ENCODE peak calls at places on chromosome 11, in six cellular contexts. One of them, this sample, is unnamed.

GRCh38 chr11:108431997-108432396 is 35.3 kb downstream of the C11orf65 start:
- DNase-seq in neural progenitor cell: no peak
- DNase-seq in OCI-M1: no peak
- DNase-seq in lung: no peak
- DNase-seq in thyroid gland: no peak
- DNase-seq in KBM-7: no peak
- DNase-seq in this sample: no peak

GRCh38 chr11:92657226-92657625 is 312.2 kb upstream of the MTNR1B start:
- DNase-seq in KBM-7: no peak
- DNase-seq in neural progenitor cell: no peak
- DNase-seq in thyroid gland: no peak
- DNase-seq in lung: no peak
- DNase-seq in OCI-M1: no peak
- DNase-seq in this sample: no peak

GRCh38 chr11:127965947-127966668 is 621.2 kb downstream of the ETS1 start:
- DNase-seq in lung: no peak
- DNase-seq in OCI-M1: peak
- DNase-seq in thyroid gland: no peak
- DNase-seq in KBM-7: no peak
- DNase-seq in neural progenitor cell: peak
- DNase-seq in this sample: no peak

GRCh38 chr11:69252494-69252845 is 41.5 kb upstream of the MYEOV start:
- DNase-seq in KBM-7: no peak
- DNase-seq in OCI-M1: no peak
- DNase-seq in thyroid gland: no peak
- DNase-seq in neural progenitor cell: no peak
- DNase-seq in lung: no peak
- DNase-seq in this sample: no peak

GRCh38 chr11:13028322-13028721 is 19.2 kb downstream of the RASSF10 start:
- DNase-seq in OCI-M1: no peak
- DNase-seq in thyroid gland: no peak
- DNase-seq in KBM-7: no peak
- DNase-seq in lung: no peak
- DNase-seq in neural progenitor cell: no peak
- DNase-seq in this sample: no peak

GRCh38 chr11:110573411-110573810 is 138.8 kb downstream of the ARHGAP20 start:
- DNase-seq in thyroid gland: no peak
- DNase-seq in KBM-7: no peak
- DNase-seq in OCI-M1: no peak
- DNase-seq in lung: no peak
- DNase-seq in neural progenitor cell: no peak
- DNase-seq in this sample: no peak

GRCh38 chr11:83249972-83250593 is 36.1 kb downstream of the CCDC90B start:
- DNase-seq in OCI-M1: peak
- DNase-seq in neural progenitor cell: peak
- DNase-seq in KBM-7: peak
- DNase-seq in lung: no peak
- DNase-seq in thyroid gland: no peak
- DNase-seq in this sample: no peak

GRCh38 chr11:126756416-126756815 is 244.2 kb downstream of the KIRREL3 start:
- DNase-seq in OCI-M1: no peak
- DNase-seq in neural progenitor cell: no peak
- DNase-seq in lung: no peak
- DNase-seq in KBM-7: no peak
- DNase-seq in thyroid gland: no peak
- DNase-seq in this sample: no peak

GRCh38 chr11:116357769-116358544 is 414.8 kb downstream of the BUD13 start:
- DNase-seq in OCI-M1: no peak
- DNase-seq in lung: no peak
- DNase-seq in thyroid gland: peak
- DNase-seq in neural progenitor cell: peak
- DNase-seq in KBM-7: no peak
- DNase-seq in this sample: no peak

GRCh38 chr11:10743354-10744035 is 7.6 kb upstream of the CTR9 start:
- DNase-seq in lung: no peak
- DNase-seq in thyroid gland: no peak
- DNase-seq in neural progenitor cell: no peak
- DNase-seq in KBM-7: peak
- DNase-seq in OCI-M1: peak
- DNase-seq in this sample: no peak

GRCh38 chr11:32870676-32871075 is 21.9 kb upstream of the QSER1 start:
- DNase-seq in thyroid gland: peak
- DNase-seq in KBM-7: peak
- DNase-seq in neural progenitor cell: peak
- DNase-seq in OCI-M1: peak
- DNase-seq in lung: no peak
- DNase-seq in this sample: no peak

GRCh38 chr11:111586305-111586915 is 15.8 kb upstream of the SIK2 start:
- DNase-seq in lung: no peak
- DNase-seq in KBM-7: peak
- DNase-seq in OCI-M1: peak
- DNase-seq in neural progenitor cell: peak
- DNase-seq in thyroid gland: no peak
- DNase-seq in this sample: no peak

GRCh38 chr11:36312593-36312990 is 16.5 kb downstream of the PRR5L start:
- DNase-seq in thyroid gland: no peak
- DNase-seq in neural progenitor cell: no peak
- DNase-seq in OCI-M1: no peak
- DNase-seq in lung: no peak
- DNase-seq in KBM-7: peak
- DNase-seq in this sample: no peak

GRCh38 chr11:104105155-104105554 is 58.8 kb downstream of the PDGFD start:
- DNase-seq in lung: no peak
- DNase-seq in KBM-7: no peak
- DNase-seq in thyroid gland: no peak
- DNase-seq in neural progenitor cell: no peak
- DNase-seq in OCI-M1: no peak
- DNase-seq in this sample: no peak

GRCh38 chr11:83336993-83337392 is 50.8 kb upstream of the CCDC90B start:
- DNase-seq in neural progenitor cell: no peak
- DNase-seq in OCI-M1: no peak
- DNase-seq in thyroid gland: no peak
- DNase-seq in lung: no peak
- DNase-seq in KBM-7: no peak
- DNase-seq in this sample: no peak

GRCh38 chr11:44623716-44624491 is 58.4 kb downstream of the CD82 start:
- DNase-seq in thyroid gland: no peak
- DNase-seq in lung: peak
- DNase-seq in neural progenitor cell: no peak
- DNase-seq in KBM-7: no peak
- DNase-seq in OCI-M1: no peak
- DNase-seq in this sample: peak

GRCh38 chr11:66505276-66505816 is 5.1 kb upstream of the BBS1 start:
- DNase-seq in neural progenitor cell: no peak
- DNase-seq in lung: no peak
- DNase-seq in OCI-M1: no peak
- DNase-seq in KBM-7: no peak
- DNase-seq in thyroid gland: no peak
- DNase-seq in this sample: no peak

GRCh38 chr11:119700030-119700429 is 29.0 kb downstream of the NECTIN1 start:
- DNase-seq in OCI-M1: no peak
- DNase-seq in KBM-7: no peak
- DNase-seq in thyroid gland: no peak
- DNase-seq in lung: no peak
- DNase-seq in neural progenitor cell: no peak
- DNase-seq in this sample: peak

GRCh38 chr11:12560861-12561260 is 113.4 kb upstream of the TEAD1 start:
- DNase-seq in thyroid gland: no peak
- DNase-seq in lung: no peak
- DNase-seq in neural progenitor cell: no peak
- DNase-seq in KBM-7: no peak
- DNase-seq in OCI-M1: no peak
- DNase-seq in this sample: no peak

GRCh38 chr11:122871302-122871701 is 11.3 kb upstream of the JHY start:
- DNase-seq in thyroid gland: no peak
- DNase-seq in neural progenitor cell: no peak
- DNase-seq in OCI-M1: no peak
- DNase-seq in KBM-7: no peak
- DNase-seq in lung: no peak
- DNase-seq in this sample: no peak

GRCh38 chr11:117528061-117528780 is 200.6 kb downstream of the CEP164 start:
- DNase-seq in lung: no peak
- DNase-seq in OCI-M1: no peak
- DNase-seq in KBM-7: no peak
- DNase-seq in thyroid gland: no peak
- DNase-seq in neural progenitor cell: no peak
- DNase-seq in this sample: no peak

GRCh38 chr11:86484164-86484794 is 109.6 kb downstream of the CCDC81 start:
- DNase-seq in thyroid gland: no peak
- DNase-seq in OCI-M1: peak
- DNase-seq in KBM-7: no peak
- DNase-seq in neural progenitor cell: no peak
- DNase-seq in lung: no peak
- DNase-seq in this sample: no peak

GRCh38 chr11:78350101-78350645 is 67.4 kb downstream of the GAB2 start:
- DNase-seq in OCI-M1: peak
- DNase-seq in thyroid gland: peak
- DNase-seq in lung: no peak
- DNase-seq in neural progenitor cell: peak
- DNase-seq in KBM-7: peak
- DNase-seq in this sample: no peak

GRCh38 chr11:61108847-61109585 is 6.7 kb downstream of the CD5 start:
- DNase-seq in lung: no peak
- DNase-seq in thyroid gland: no peak
- DNase-seq in OCI-M1: no peak
- DNase-seq in neural progenitor cell: no peak
- DNase-seq in KBM-7: no peak
- DNase-seq in this sample: no peak